ENCODE peak calls at places on chromosomes 12 and 14, in six cellular contexts. One of them, this sample, is unnamed.

GRCh38 chr12:22415342-22416309 is 81.1 kb upstream of the ST8SIA1 start:
- DNase-seq in stimulated activated CD8-positive, alpha-beta memory T cell treated with anti-CD3 and anti-CD28 coated beads, Interleukin-15, amount 100 ng/mL, for 48 hours: no peak
- DNase-seq in activated CD4-positive, alpha-beta T cell treated with anti-CD3 and anti-CD28 coated beads, Interleukin-2, amount 50 U/mL, for 24 hours: no peak
- DNase-seq in HuH-7: no peak
- DNase-seq in AG04449: no peak
- DNase-seq in breast epithelium: no peak
- DNase-seq in this sample: no peak

GRCh38 chr12:122097641-122098364 is 19.2 kb downstream of the MLXIP start:
- DNase-seq in breast epithelium: peak; percentile 65
- DNase-seq in activated CD4-positive, alpha-beta T cell treated with anti-CD3 and anti-CD28 coated beads, Interleukin-2, amount 50 U/mL, for 24 hours: no peak
- DNase-seq in stimulated activated CD8-positive, alpha-beta memory T cell treated with anti-CD3 and anti-CD28 coated beads, Interleukin-15, amount 100 ng/mL, for 48 hours: no peak
- DNase-seq in HuH-7: no peak
- DNase-seq in AG04449: no peak
- DNase-seq in this sample: no peak

GRCh38 chr14:58736606-58737005 is 98.8 kb downstream of the DACT1 start:
- DNase-seq in stimulated activated CD8-positive, alpha-beta memory T cell treated with anti-CD3 and anti-CD28 coated beads, Interleukin-15, amount 100 ng/mL, for 48 hours: no peak
- DNase-seq in activated CD4-positive, alpha-beta T cell treated with anti-CD3 and anti-CD28 coated beads, Interleukin-2, amount 50 U/mL, for 24 hours: no peak
- DNase-seq in HuH-7: no peak
- DNase-seq in AG04449: no peak
- DNase-seq in breast epithelium: no peak
- DNase-seq in this sample: no peak

GRCh38 chr12:68794653-68795253 is 13.2 kb upstream of the MDM2 start:
- DNase-seq in AG04449: no peak
- DNase-seq in stimulated activated CD8-positive, alpha-beta memory T cell treated with anti-CD3 and anti-CD28 coated beads, Interleukin-15, amount 100 ng/mL, for 48 hours: no peak
- DNase-seq in breast epithelium: no peak
- DNase-seq in HuH-7: no peak
- DNase-seq in activated CD4-positive, alpha-beta T cell treated with anti-CD3 and anti-CD28 coated beads, Interleukin-2, amount 50 U/mL, for 24 hours: no peak
- DNase-seq in this sample: no peak

GRCh38 chr14:105931808-105932483 is 405.6 kb downstream of the TMEM121 start:
- DNase-seq in HuH-7: no peak
- DNase-seq in activated CD4-positive, alpha-beta T cell treated with anti-CD3 and anti-CD28 coated beads, Interleukin-2, amount 50 U/mL, for 24 hours: no peak
- DNase-seq in stimulated activated CD8-positive, alpha-beta memory T cell treated with anti-CD3 and anti-CD28 coated beads, Interleukin-15, amount 100 ng/mL, for 48 hours: no peak
- DNase-seq in AG04449: no peak
- DNase-seq in breast epithelium: no peak
- DNase-seq in this sample: no peak

GRCh38 chr12:89756638-89757321 is 48.1 kb upstream of the ATP2B1 start:
- DNase-seq in AG04449: peak; percentile 98
- DNase-seq in breast epithelium: no peak
- DNase-seq in activated CD4-positive, alpha-beta T cell treated with anti-CD3 and anti-CD28 coated beads, Interleukin-2, amount 50 U/mL, for 24 hours: no peak
- DNase-seq in HuH-7: no peak
- DNase-seq in stimulated activated CD8-positive, alpha-beta memory T cell treated with anti-CD3 and anti-CD28 coated beads, Interleukin-15, amount 100 ng/mL, for 48 hours: no peak
- DNase-seq in this sample: no peak

GRCh38 chr14:63524537-63525155 is 18.5 kb downstream of the PPP2R5E start:
- DNase-seq in stimulated activated CD8-positive, alpha-beta memory T cell treated with anti-CD3 and anti-CD28 coated beads, Interleukin-15, amount 100 ng/mL, for 48 hours: no peak
- DNase-seq in HuH-7: no peak
- DNase-seq in breast epithelium: no peak
- DNase-seq in activated CD4-positive, alpha-beta T cell treated with anti-CD3 and anti-CD28 coated beads, Interleukin-2, amount 50 U/mL, for 24 hours: no peak
- DNase-seq in AG04449: no peak
- DNase-seq in this sample: no peak

GRCh38 chr12:50764861-50765324 is 992 bp downstream of the ATF1 start:
- DNase-seq in AG04449: no peak
- DNase-seq in breast epithelium: no peak
- DNase-seq in HuH-7: peak; percentile 31
- DNase-seq in stimulated activated CD8-positive, alpha-beta memory T cell treated with anti-CD3 and anti-CD28 coated beads, Interleukin-15, amount 100 ng/mL, for 48 hours: no peak
- DNase-seq in activated CD4-positive, alpha-beta T cell treated with anti-CD3 and anti-CD28 coated beads, Interleukin-2, amount 50 U/mL, for 24 hours: no peak
- DNase-seq in this sample: no peak

GRCh38 chr12:69648476-69648875 is 37.8 kb upstream of the LRRC10 start:
- DNase-seq in stimulated activated CD8-positive, alpha-beta memory T cell treated with anti-CD3 and anti-CD28 coated beads, Interleukin-15, amount 100 ng/mL, for 48 hours: no peak
- DNase-seq in AG04449: peak; percentile 87
- DNase-seq in breast epithelium: no peak
- DNase-seq in HuH-7: no peak
- DNase-seq in activated CD4-positive, alpha-beta T cell treated with anti-CD3 and anti-CD28 coated beads, Interleukin-2, amount 50 U/mL, for 24 hours: no peak
- DNase-seq in this sample: no peak

GRCh38 chr14:64244279-64244678 is 49.9 kb downstream of the ESR2 start:
- DNase-seq in breast epithelium: no peak
- DNase-seq in AG04449: no peak
- DNase-seq in activated CD4-positive, alpha-beta T cell treated with anti-CD3 and anti-CD28 coated beads, Interleukin-2, amount 50 U/mL, for 24 hours: no peak
- DNase-seq in stimulated activated CD8-positive, alpha-beta memory T cell treated with anti-CD3 and anti-CD28 coated beads, Interleukin-15, amount 100 ng/mL, for 48 hours: no peak
- DNase-seq in HuH-7: no peak
- DNase-seq in this sample: no peak

GRCh38 chr12:42119085-42119633 is 25.5 kb downstream of the GXYLT1 start:
- DNase-seq in breast epithelium: no peak
- DNase-seq in activated CD4-positive, alpha-beta T cell treated with anti-CD3 and anti-CD28 coated beads, Interleukin-2, amount 50 U/mL, for 24 hours: no peak
- DNase-seq in stimulated activated CD8-positive, alpha-beta memory T cell treated with anti-CD3 and anti-CD28 coated beads, Interleukin-15, amount 100 ng/mL, for 48 hours: no peak
- DNase-seq in HuH-7: no peak
- DNase-seq in AG04449: peak; percentile 62
- DNase-seq in this sample: no peak

GRCh38 chr12:49626169-49626835 is 2.9 kb downstream of the PRPF40B start:
- DNase-seq in activated CD4-positive, alpha-beta T cell treated with anti-CD3 and anti-CD28 coated beads, Interleukin-2, amount 50 U/mL, for 24 hours: no peak
- DNase-seq in breast epithelium: no peak
- DNase-seq in AG04449: no peak
- DNase-seq in stimulated activated CD8-positive, alpha-beta memory T cell treated with anti-CD3 and anti-CD28 coated beads, Interleukin-15, amount 100 ng/mL, for 48 hours: no peak
- DNase-seq in HuH-7: no peak
- DNase-seq in this sample: no peak

GRCh38 chr14:100033347-100034052 is 31.7 kb upstream of the EVL start:
- DNase-seq in AG04449: no peak
- DNase-seq in breast epithelium: no peak
- DNase-seq in HuH-7: no peak
- DNase-seq in stimulated activated CD8-positive, alpha-beta memory T cell treated with anti-CD3 and anti-CD28 coated beads, Interleukin-15, amount 100 ng/mL, for 48 hours: no peak
- DNase-seq in activated CD4-positive, alpha-beta T cell treated with anti-CD3 and anti-CD28 coated beads, Interleukin-2, amount 50 U/mL, for 24 hours: no peak
- DNase-seq in this sample: no peak

GRCh38 chr14:50560929-50561280 is 960 bp downstream of the ATL1 start:
- DNase-seq in activated CD4-positive, alpha-beta T cell treated with anti-CD3 and anti-CD28 coated beads, Interleukin-2, amount 50 U/mL, for 24 hours: peak; percentile 37
- DNase-seq in AG04449: no peak
- DNase-seq in HuH-7: no peak
- DNase-seq in stimulated activated CD8-positive, alpha-beta memory T cell treated with anti-CD3 and anti-CD28 coated beads, Interleukin-15, amount 100 ng/mL, for 48 hours: peak; percentile 56
- DNase-seq in breast epithelium: peak; percentile 81
- DNase-seq in this sample: peak; percentile 37

GRCh38 chr14:59342516-59343484 is 122.4 kb downstream of the GPR135 start:
- DNase-seq in HuH-7: no peak
- DNase-seq in AG04449: no peak
- DNase-seq in breast epithelium: no peak
- DNase-seq in activated CD4-positive, alpha-beta T cell treated with anti-CD3 and anti-CD28 coated beads, Interleukin-2, amount 50 U/mL, for 24 hours: no peak
- DNase-seq in stimulated activated CD8-positive, alpha-beta memory T cell treated with anti-CD3 and anti-CD28 coated beads, Interleukin-15, amount 100 ng/mL, for 48 hours: no peak
- DNase-seq in this sample: no peak